ENCODE peak calls at places on chromosomes 13 and 19, in seven cellular contexts. N is NCI-H748 treated with DMSO at 0.1 percent for 48 hours; W is BJ; O is fibroblast of the conjunctiva; U is putamen; V is dermis microvascular lymphatic vessel endothelial cell; Z is stimulated activated CD4-positive, alpha-beta T cell treated with anti-CD3 and anti-CD28 coated beads, TNF-alpha, amount 100 ng/mL, for 1 hour. F is an unnamed sample.

GRCh38 chr19:43548706-43549105 is 15.7 kb downstream of the ZNF575 start:
- DNase-seq in N (no peak), W (no peak), O (no peak), U (no peak), V (no peak), Z (no peak), F (no peak)

GRCh38 chr19:46069841-46070341 is 29.1 kb upstream of the IGFL4 start:
- DNase-seq in N (no peak), W (peak), O (peak), U (no peak), V (peak), Z (no peak), F (no peak)

GRCh38 chr13:66926200-66926850 is 303.8 kb downstream of the PCDH9 start:
- DNase-seq in N (no peak), W (no peak), O (no peak), U (no peak), V (no peak), Z (no peak), F (no peak)

GRCh38 chr13:59677966-59678814 is 485.5 kb downstream of the DIAPH3 start:
- DNase-seq in N (peak), W (peak), O (peak), U (peak), V (peak), Z (no peak), F (peak)

GRCh38 chr13:77529501-77529840 is 6.0 kb upstream of the SCEL start:
- DNase-seq in N (no peak), W (no peak), O (no peak), U (no peak), V (no peak), Z (no peak), F (no peak)

GRCh38 chr19:2495130-2495641 is 19.3 kb downstream of the GADD45B start:
- DNase-seq in N (no peak), W (no peak), O (no peak), U (no peak), V (peak), Z (no peak), F (no peak)

GRCh38 chr13:79096099-79096498 is 310.0 kb downstream of the RBM26 start:
- DNase-seq in N (no peak), W (no peak), O (no peak), U (no peak), V (no peak), Z (no peak), F (no peak)

GRCh38 chr19:11848200-11848593 is 329 bp upstream of the ZNF439 start:
- DNase-seq in N (no peak), W (no peak), O (no peak), U (no peak), V (no peak), Z (no peak), F (no peak)

GRCh38 chr19:5036733-5037681 is 68.1 kb downstream of the KDM4B start:
- DNase-seq in N (no peak), W (no peak), O (no peak), U (peak), V (peak), Z (no peak), F (peak)

GRCh38 chr13:19634129-19634740 is 776 bp downstream of the MPHOSPH8 start:
- DNase-seq in N (peak), W (no peak), O (no peak), U (no peak), V (peak), Z (no peak), F (peak)

GRCh38 chr13:91406619-91407018 is 8.2 kb downstream of the GPC5 start:
- DNase-seq in N (peak), W (no peak), O (peak), U (peak), V (peak), Z (no peak), F (peak)

GRCh38 chr19:28898279-28898678 is 314.7 kb downstream of the UQCRFS1 start:
- DNase-seq in N (no peak), W (peak), O (no peak), U (no peak), V (no peak), Z (no peak), F (no peak)

GRCh38 chr13:32031025-32031814 is at the start of gene FRY:
- DNase-seq in N (peak), W (no peak), O (peak), U (peak), V (peak), Z (peak), F (peak)

F was measured in Ammon's horn.